ENCODE peak calls at places on chromosome 16, in seven cellular contexts. D is mammary epithelial cell, J is cardiac fibroblast, X is tibial artery, M is choroid plexus epithelial cell, V is endothelial cell, O is PC-3. E is an unnamed sample.

GRCh38 chr16:56311208-56312027 is 113.9 kb downstream of the AMFR start:
- DNase-seq in D (no peak), J (no peak), X (no peak), M (no peak), V (no peak), O (no peak), E (no peak)

GRCh38 chr16:54282923-54283734 is 3.5 kb downstream of the IRX3 start:
- DNase-seq in D (peak; percentile 21), J (no peak), X (peak; percentile 60), M (no peak), V (no peak), O (no peak), E (peak; percentile 27)

GRCh38 chr16:10250137-10250850 is 68.1 kb upstream of the GRIN2A start:
- DNase-seq in D (no peak), J (no peak), X (no peak), M (no peak), V (no peak), O (peak; percentile 5), E (no peak)

GRCh38 chr16:64136743-64137142 is 985.1 kb downstream of the CDH11 start:
- DNase-seq in D (no peak), J (no peak), X (no peak), M (no peak), V (no peak), O (no peak), E (no peak)

GRCh38 chr16:19911204-19911603 is 26.6 kb upstream of the GPRC5B start:
- DNase-seq in D (no peak), J (no peak), X (no peak), M (no peak), V (no peak), O (no peak), E (no peak)

GRCh38 chr16:57530531-57531252 is 5.7 kb downstream of the CCDC102A start:
- DNase-seq in D (no peak), J (no peak), X (peak; percentile 56), M (no peak), V (no peak), O (no peak), E (no peak)

GRCh38 chr16:14240964-14241363 is 169.8 kb downstream of the MRTFB start:
- DNase-seq in D (no peak), J (no peak), X (no peak), M (no peak), V (no peak), O (no peak), E (no peak)

GRCh38 chr16:79175286-79176057 is 425.1 kb downstream of the MAF start:
- DNase-seq in D (no peak), J (no peak), X (no peak), M (no peak), V (no peak), O (no peak), E (no peak)

GRCh38 chr16:53545433-53545832 is 42.4 kb upstream of the AKTIP start:
- DNase-seq in D (no peak), J (no peak), X (no peak), M (no peak), V (peak; percentile 26), O (no peak), E (no peak)

GRCh38 chr16:75323928-75324327 is 72.5 kb upstream of the BCAR1 start:
- DNase-seq in D (no peak), J (no peak), X (no peak), M (no peak), V (no peak), O (no peak), E (no peak)

GRCh38 chr16:88943131-88943664 is 33.8 kb downstream of the CBFA2T3 start:
- DNase-seq in D (no peak), J (no peak), X (no peak), M (no peak), V (no peak), O (no peak), E (no peak)

GRCh38 chr16:14013571-14014283 is 57.4 kb upstream of the MRTFB start:
- DNase-seq in D (peak; percentile 76), J (peak; percentile 87), X (peak; percentile 75), M (peak; percentile 95), V (no peak), O (peak; percentile 62), E (peak; percentile 16)

GRCh38 chr16:81708459-81709368 is 70.4 kb upstream of the PLCG2 start:
- DNase-seq in D (no peak), J (no peak), X (no peak), M (no peak), V (no peak), O (no peak), E (no peak)

GRCh38 chr16:62240722-62241121 is 204.5 kb upstream of the CDH8 start:
- DNase-seq in D (peak; percentile 86), J (no peak), X (no peak), M (no peak), V (no peak), O (no peak), E (no peak)

GRCh38 chr16:24834459-24835335 is 11.1 kb upstream of the SLC5A11 start:
- DNase-seq in D (peak; percentile 33), J (peak; percentile 58), X (no peak), M (peak; percentile 71), V (peak; percentile 27), O (peak; percentile 63), E (no peak)

GRCh38 chr16:2838928-2839327 is 8.8 kb downstream of the ZG16B start:
- DNase-seq in D (peak; percentile 69), J (peak; percentile 84), X (no peak), M (peak; percentile 82), V (peak; percentile 77), O (peak; percentile 74), E (peak; percentile 80)

GRCh38 chr16:57999366-57999970 is 1.0 kb downstream of the ZNF319 start:
- DNase-seq in D (peak; percentile 56), J (peak; percentile 53), X (no peak), M (peak; percentile 39), V (no peak), O (no peak), E (no peak)

GRCh38 chr16:74064120-74064735 is 232.4 kb upstream of the PSMD7 start:
- DNase-seq in D (no peak), J (no peak), X (no peak), M (no peak), V (no peak), O (no peak), E (no peak)
- TF ChIP-seq CTCF in D (peak; percentile 46), J (no peak), X (no peak), M (no peak), V (no peak), O (peak; percentile 21), E (no peak)

GRCh38 chr16:86984286-86984685 is 332.9 kb downstream of the C16orf95 start:
- DNase-seq in D (no peak), J (no peak), X (no peak), M (no peak), V (no peak), O (no peak), E (peak; percentile 54)

GRCh38 chr16:86985656-86986030 is 331.5 kb downstream of the C16orf95 start:
- DNase-seq in D (no peak), J (no peak), X (no peak), M (no peak), V (no peak), O (no peak), E (no peak)

GRCh38 chr16:86986809-86987487 is 330.2 kb downstream of the C16orf95 start:
- DNase-seq in D (no peak), J (no peak), X (peak; percentile 51), M (no peak), V (no peak), O (no peak), E (no peak)

GRCh38 chr16:86984975-86985655 is 332.1 kb downstream of the C16orf95 start:
- DNase-seq in D (no peak), J (no peak), X (peak; percentile 75), M (no peak), V (no peak), O (no peak), E (peak; percentile 29)

DNA sequence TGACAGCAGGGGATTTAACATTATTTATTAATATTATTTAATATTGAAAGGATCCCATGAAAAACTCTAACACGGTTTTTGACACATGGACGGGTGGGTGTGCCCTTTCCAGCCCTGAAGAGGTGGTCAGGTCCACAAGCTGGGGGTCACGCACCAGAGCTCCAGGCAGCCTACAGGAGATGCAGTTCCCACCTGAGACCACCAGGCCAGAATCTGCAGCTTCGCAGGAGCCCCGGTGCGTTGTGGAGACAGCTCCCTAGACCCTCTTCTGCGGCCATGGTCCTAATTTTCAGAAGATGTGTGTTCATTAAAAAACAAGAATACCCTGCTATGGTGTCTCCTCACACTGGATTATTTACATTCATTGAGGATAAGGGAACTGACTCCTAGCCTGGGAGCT is 331.1 kb downstream of the C16orf95 start:
- DNase-seq in D (no peak), J (no peak), X (no peak), M (no peak), V (no peak), O (no peak), E (peak; percentile 42)
- TF ChIP-seq CTCF in D (no peak), J (peak; percentile 4), X (no peak), M (peak; percentile 14), V (peak; percentile 37), O (no peak), E (peak; percentile 23)

DNA sequence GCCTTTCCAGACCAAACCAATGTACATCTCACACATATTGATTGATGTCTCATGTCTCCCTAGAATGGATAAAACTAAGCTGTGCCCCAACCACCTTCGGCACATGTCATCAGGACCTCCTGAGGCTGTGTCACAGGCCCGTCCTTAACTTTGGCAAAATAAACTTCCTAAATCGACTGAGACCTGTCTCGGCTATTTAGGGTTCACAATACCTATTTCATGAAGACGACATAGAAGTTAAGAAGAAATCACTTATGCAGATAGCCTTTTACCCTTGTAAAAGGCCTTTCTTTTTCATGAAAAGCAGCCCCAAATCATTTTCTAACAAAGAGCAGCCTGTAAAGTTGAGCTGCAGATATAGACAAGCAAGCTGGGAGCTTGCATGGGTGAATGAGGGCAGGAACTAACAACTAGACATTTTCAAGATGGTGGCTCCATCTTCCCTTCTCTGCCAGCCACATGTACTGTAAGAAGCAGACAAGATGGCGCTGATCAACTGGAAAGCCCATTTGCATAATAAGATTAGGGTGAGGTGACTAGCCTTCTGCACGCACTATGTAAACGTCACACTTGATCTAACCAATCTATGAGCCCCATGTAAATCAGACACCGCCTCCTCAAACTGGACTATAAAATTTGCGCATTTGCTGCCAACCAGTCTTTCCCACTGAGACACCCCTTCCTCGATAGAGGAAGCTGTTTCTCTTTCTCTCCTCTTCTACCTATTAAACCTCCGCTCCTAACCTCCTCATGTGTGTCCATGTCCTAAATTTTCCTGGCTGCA is 4.7 kb upstream of the KDM8 start:
- DNase-seq in D (no peak), J (no peak), X (no peak), M (no peak), V (no peak), O (no peak), E (no peak)
- TF ChIP-seq CTCF in D (no peak), J (no peak), X (no peak), M (no peak), V (no peak), O (no peak), E (no peak)

DNA sequence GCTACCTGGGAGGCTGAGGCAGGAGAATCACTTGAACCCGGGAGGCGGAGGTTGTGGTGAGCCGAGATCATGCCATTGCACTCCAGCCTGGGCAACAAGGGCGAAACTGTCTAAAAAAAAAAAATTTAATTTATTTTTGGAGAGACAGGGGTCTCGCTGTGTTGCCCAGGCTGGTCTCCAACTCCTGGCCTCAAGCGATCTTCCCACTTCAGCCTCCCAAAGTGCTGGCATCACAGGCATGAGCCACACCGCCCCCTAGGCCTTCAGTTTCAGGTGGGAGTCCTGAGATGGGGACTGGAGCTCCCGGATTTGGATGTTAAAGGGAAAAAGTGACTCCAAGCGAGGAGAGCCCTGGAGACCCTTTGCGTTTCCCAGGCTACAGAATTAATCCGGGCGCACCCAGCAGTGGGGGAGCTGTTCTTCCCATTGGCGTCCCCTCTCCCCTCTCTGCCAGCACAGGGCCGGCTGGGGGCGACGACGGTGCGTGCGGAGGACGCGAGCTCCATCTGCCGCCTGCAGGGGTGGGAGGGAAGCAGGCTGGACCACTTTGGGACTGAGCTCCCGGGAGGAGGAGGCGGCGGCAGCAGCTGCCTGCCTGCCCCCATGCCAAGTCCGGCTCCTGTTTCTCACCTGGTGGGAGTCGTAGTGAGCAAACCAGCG is 49.3 kb upstream of the USP7 start:
- DNase-seq in D (no peak), J (no peak), X (no peak), M (no peak), V (peak; percentile 50), O (no peak), E (peak; percentile 60)
- TF ChIP-seq CTCF in D (no peak), J (no peak), X (no peak), M (peak; percentile 41), V (peak; percentile 10), O (no peak), E (no peak)

E was measured in nephron progenitor cell.